ENCODE peak calls at places on chromosome 4, in four cellular contexts. One of them, this sample, is unnamed.

GRCh38 chr4:169971456-169972015 is 54.7 kb downstream of the MFAP3L start:
- DNase-seq in T-cell: no peak
- DNase-seq in activated CD4-positive, CD25-positive, alpha-beta regulatory T cell: no peak
- DNase-seq in pancreas: no peak
- DNase-seq in this sample: no peak

GRCh38 chr4:35925806-35926205 is 318.5 kb downstream of the ARAP2 start:
- DNase-seq in T-cell: no peak
- DNase-seq in activated CD4-positive, CD25-positive, alpha-beta regulatory T cell: no peak
- DNase-seq in pancreas: no peak
- DNase-seq in this sample: no peak

GRCh38 chr4:35710343-35710742 is 534.0 kb downstream of the ARAP2 start:
- DNase-seq in T-cell: no peak
- DNase-seq in activated CD4-positive, CD25-positive, alpha-beta regulatory T cell: no peak
- DNase-seq in pancreas: peak
- DNase-seq in this sample: no peak

GRCh38 chr4:177385576-177386320 is 56.5 kb downstream of the AGA start:
- DNase-seq in T-cell: no peak
- DNase-seq in activated CD4-positive, CD25-positive, alpha-beta regulatory T cell: no peak
- DNase-seq in pancreas: no peak
- DNase-seq in this sample: no peak

GRCh38 chr4:141432000-141432712 is 204.2 kb upstream of the IL15 start:
- DNase-seq in T-cell: no peak
- DNase-seq in activated CD4-positive, CD25-positive, alpha-beta regulatory T cell: no peak
- DNase-seq in pancreas: no peak
- DNase-seq in this sample: no peak

GRCh38 chr4:108560624-108561023 is 59.8 kb upstream of the RPL34 start:
- DNase-seq in T-cell: no peak
- DNase-seq in activated CD4-positive, CD25-positive, alpha-beta regulatory T cell: no peak
- DNase-seq in pancreas: no peak
- DNase-seq in this sample: no peak

GRCh38 chr4:10161840-10162239 is 45.2 kb upstream of the WDR1 start:
- DNase-seq in T-cell: peak
- DNase-seq in activated CD4-positive, CD25-positive, alpha-beta regulatory T cell: no peak
- DNase-seq in pancreas: no peak
- DNase-seq in this sample: no peak

GRCh38 chr4:3786196-3786869 is 20.1 kb downstream of the ADRA2C start:
- DNase-seq in T-cell: no peak
- DNase-seq in activated CD4-positive, CD25-positive, alpha-beta regulatory T cell: no peak
- DNase-seq in pancreas: peak
- DNase-seq in this sample: no peak

GRCh38 chr4:69800599-69800998 is 40.2 kb upstream of the SULT1B1 start:
- DNase-seq in T-cell: no peak
- DNase-seq in activated CD4-positive, CD25-positive, alpha-beta regulatory T cell: no peak
- DNase-seq in pancreas: no peak
- DNase-seq in this sample: no peak

GRCh38 chr4:81499840-81500239 is 28.1 kb upstream of the RASGEF1B start:
- DNase-seq in T-cell: no peak
- DNase-seq in activated CD4-positive, CD25-positive, alpha-beta regulatory T cell: no peak
- DNase-seq in pancreas: no peak
- DNase-seq in this sample: no peak

GRCh38 chr4:38765391-38765790 is 17.4 kb downstream of the TLR10 start:
- DNase-seq in T-cell: no peak
- DNase-seq in activated CD4-positive, CD25-positive, alpha-beta regulatory T cell: no peak
- DNase-seq in pancreas: no peak
- DNase-seq in this sample: no peak

GRCh38 chr4:7323872-7324650 is 110.7 kb downstream of the PSAPL1 start:
- DNase-seq in T-cell: no peak
- DNase-seq in activated CD4-positive, CD25-positive, alpha-beta regulatory T cell: no peak
- DNase-seq in pancreas: no peak
- DNase-seq in this sample: no peak

GRCh38 chr4:167595898-167596297 is 361.6 kb upstream of the SPOCK3 start:
- DNase-seq in T-cell: no peak
- DNase-seq in activated CD4-positive, CD25-positive, alpha-beta regulatory T cell: no peak
- DNase-seq in pancreas: no peak
- DNase-seq in this sample: no peak

GRCh38 chr4:132642196-132642817 is 506.8 kb upstream of the PCDH10 start:
- DNase-seq in T-cell: no peak
- DNase-seq in activated CD4-positive, CD25-positive, alpha-beta regulatory T cell: no peak
- DNase-seq in pancreas: no peak
- DNase-seq in this sample: no peak

GRCh38 chr4:7646384-7647061 is 211.8 kb upstream of the PSAPL1 start:
- DNase-seq in T-cell: peak
- DNase-seq in activated CD4-positive, CD25-positive, alpha-beta regulatory T cell: no peak
- DNase-seq in pancreas: peak
- DNase-seq in this sample: no peak

GRCh38 chr4:26938516-26938915 is 77.9 kb downstream of the STIM2 start:
- DNase-seq in T-cell: no peak
- DNase-seq in activated CD4-positive, CD25-positive, alpha-beta regulatory T cell: no peak
- DNase-seq in pancreas: no peak
- DNase-seq in this sample: no peak

GRCh38 chr4:10084651-10085320 is 31.8 kb downstream of the WDR1 start:
- DNase-seq in T-cell: no peak
- DNase-seq in activated CD4-positive, CD25-positive, alpha-beta regulatory T cell: no peak
- DNase-seq in pancreas: no peak
- DNase-seq in this sample: no peak

GRCh38 chr4:27016551-27016950 is 155.9 kb downstream of the STIM2 start:
- DNase-seq in T-cell: no peak
- DNase-seq in activated CD4-positive, CD25-positive, alpha-beta regulatory T cell: no peak
- DNase-seq in pancreas: no peak
- DNase-seq in this sample: no peak

GRCh38 chr4:115687356-115687755 is 573.9 kb upstream of the NDST4 start:
- DNase-seq in T-cell: no peak
- DNase-seq in activated CD4-positive, CD25-positive, alpha-beta regulatory T cell: no peak
- DNase-seq in pancreas: no peak
- DNase-seq in this sample: no peak

GRCh38 chr4:61376301-61376700 is 176.2 kb downstream of the ADGRL3 start:
- DNase-seq in T-cell: no peak
- DNase-seq in activated CD4-positive, CD25-positive, alpha-beta regulatory T cell: no peak
- DNase-seq in pancreas: no peak
- DNase-seq in this sample: no peak

GRCh38 chr4:107258359-107258758 is 222.2 kb upstream of the DKK2 start:
- DNase-seq in T-cell: no peak
- DNase-seq in activated CD4-positive, CD25-positive, alpha-beta regulatory T cell: no peak
- DNase-seq in pancreas: no peak
- DNase-seq in this sample: no peak

GRCh38 chr4:169377367-169377766 is 106.6 kb upstream of the SH3RF1 start:
- DNase-seq in T-cell: no peak
- DNase-seq in activated CD4-positive, CD25-positive, alpha-beta regulatory T cell: no peak
- DNase-seq in pancreas: no peak
- DNase-seq in this sample: no peak

GRCh38 chr4:158808399-158808798 is 39.6 kb downstream of the FNIP2 start:
- DNase-seq in T-cell: no peak
- DNase-seq in activated CD4-positive, CD25-positive, alpha-beta regulatory T cell: no peak
- DNase-seq in pancreas: no peak
- DNase-seq in this sample: no peak

GRCh38 chr4:2800691-2801596 is 8.1 kb downstream of the SH3BP2 start:
- DNase-seq in T-cell: no peak
- DNase-seq in activated CD4-positive, CD25-positive, alpha-beta regulatory T cell: no peak
- DNase-seq in pancreas: peak
- DNase-seq in this sample: no peak

GRCh38 chr4:168867128-168867527 is 142.9 kb downstream of the CBR4 start:
- DNase-seq in T-cell: no peak
- DNase-seq in activated CD4-positive, CD25-positive, alpha-beta regulatory T cell: no peak
- DNase-seq in pancreas: no peak
- DNase-seq in this sample: no peak

GRCh38 chr4:129008096-129008495 is 85.2 kb downstream of the SCLT1 start:
- DNase-seq in T-cell: no peak
- DNase-seq in activated CD4-positive, CD25-positive, alpha-beta regulatory T cell: no peak
- DNase-seq in pancreas: no peak
- DNase-seq in this sample: no peak

GRCh38 chr4:161815841-161816240 is 348.0 kb downstream of the FSTL5 start:
- DNase-seq in T-cell: no peak
- DNase-seq in activated CD4-positive, CD25-positive, alpha-beta regulatory T cell: no peak
- DNase-seq in pancreas: no peak
- DNase-seq in this sample: no peak